ENCODE peak calls at places on chromosomes 6 and 20, in nine cellular contexts. P is sigmoid colon, V is GM13977, I is HCT116, X is cardiac muscle cell, C is mucosa of descending colon, L is HFFc6, H is GM12878, T is neural progenitor cell. N is an unnamed sample.

GRCh38 chr6:47145212-47145611 is 103.1 kb upstream of the ADGRF1 start:
- DNase-seq in P (no peak), V (no peak), I (no peak), X (peak), C (no peak), L (no peak), H (no peak), T (no peak), N (no peak)

GRCh38 chr20:24098886-24099285 is 110.3 kb upstream of the GGTLC1 start:
- DNase-seq in P (no peak), V (no peak), I (no peak), X (peak), C (no peak), L (peak), H (no peak), T (no peak), N (peak)

GRCh38 chr6:9482030-9482731 is 932.7 kb downstream of the TFAP2A start:
- DNase-seq in P (no peak), V (no peak), I (peak), X (peak), C (no peak), L (peak), H (no peak), T (no peak), N (peak)

GRCh38 chr6:21582651-21583050 is 10.9 kb upstream of the SOX4 start:
- DNase-seq in P (no peak), V (no peak), I (no peak), X (no peak), C (no peak), L (peak), H (no peak), T (no peak), N (no peak)

GRCh38 chr6:139846538-139847321 is 472.3 kb upstream of the CITED2 start:
- DNase-seq in P (no peak), V (no peak), I (no peak), X (no peak), C (no peak), L (no peak), H (no peak), T (peak), N (no peak)

GRCh38 chr20:24755411-24755922 is 193.6 kb upstream of the CST7 start:
- DNase-seq in P (no peak), V (no peak), I (no peak), X (no peak), C (no peak), L (no peak), H (no peak), T (peak), N (no peak)

GRCh38 chr20:4090756-4091331 is 75.5 kb upstream of the RNF24 start:
- DNase-seq in P (no peak), V (no peak), I (no peak), X (peak), C (no peak), L (peak), H (no peak), T (no peak), N (no peak)

GRCh38 chr20:22684763-22685443 is 100.5 kb upstream of the FOXA2 start:
- DNase-seq in P (no peak), V (no peak), I (no peak), X (no peak), C (no peak), L (no peak), H (no peak), T (no peak), N (peak)

GRCh38 chr6:134714679-134715078 is 235.2 kb downstream of the ALDH8A1 start:
- DNase-seq in P (no peak), V (no peak), I (no peak), X (peak), C (no peak), L (no peak), H (no peak), T (no peak), N (no peak)

GRCh38 chr6:129683606-129684322 is 26.2 kb downstream of the ARHGAP18 start:
- DNase-seq in P (peak), V (peak), I (peak), X (peak), C (peak), L (peak), H (peak), T (no peak), N (peak)

GRCh38 chr6:37675606-37676005 is 22.1 kb downstream of the MDGA1 start:
- DNase-seq in P (no peak), V (no peak), I (no peak), X (no peak), C (no peak), L (no peak), H (no peak), T (no peak), N (no peak)

GRCh38 chr6:152318278-152318677 is 318.9 kb downstream of the SYNE1 start:
- DNase-seq in P (no peak), V (no peak), I (no peak), X (peak), C (no peak), L (no peak), H (no peak), T (no peak), N (no peak)

GRCh38 chr6:89269981-89270380 is 45.1 kb downstream of the GABRR2 start:
- DNase-seq in P (no peak), V (no peak), I (no peak), X (no peak), C (no peak), L (no peak), H (no peak), T (no peak), N (no peak)

GRCh38 chr6:165834613-165835259 is 171.7 kb upstream of the PDE10A start:
- DNase-seq in P (peak), V (no peak), I (no peak), X (peak), C (peak), L (no peak), H (no peak), T (no peak), N (no peak)

GRCh38 chr6:31143148-31143547 is 4.3 kb upstream of the PSORS1C2 start:
- DNase-seq in P (peak), V (no peak), I (no peak), X (peak), C (no peak), L (no peak), H (no peak), T (peak), N (no peak)

GRCh38 chr6:127058027-127058426 is 60.4 kb upstream of the RSPO3 start:
- DNase-seq in P (no peak), V (no peak), I (no peak), X (peak), C (no peak), L (peak), H (no peak), T (no peak), N (peak)

GRCh38 chr6:14321992-14322772 is 204.6 kb downstream of the CD83 start:
- DNase-seq in P (no peak), V (no peak), I (peak), X (no peak), C (no peak), L (no peak), H (no peak), T (peak), N (no peak)

GRCh38 chr20:39563406-39563805 is 601.3 kb downstream of the DHX35 start:
- DNase-seq in P (no peak), V (peak), I (no peak), X (no peak), C (no peak), L (no peak), H (peak), T (no peak), N (no peak)

GRCh38 chr20:5535211-5535756 is 214.9 kb upstream of the SHLD1 start:
- DNase-seq in P (no peak), V (no peak), I (no peak), X (peak), C (no peak), L (peak), H (no peak), T (no peak), N (peak)

GRCh38 chr6:90045535-90045934 is 151.3 kb downstream of the GJA10 start:
- DNase-seq in P (no peak), V (no peak), I (no peak), X (no peak), C (no peak), L (no peak), H (no peak), T (no peak), N (no peak)

GRCh38 chr6:96626749-96627353 is 63.9 kb downstream of the FHL5 start:
- DNase-seq in P (no peak), V (peak), I (peak), X (peak), C (no peak), L (peak), H (peak), T (peak), N (peak)

GRCh38 chr6:47034919-47035318 is 7.2 kb downstream of the ADGRF1 start:
- DNase-seq in P (no peak), V (no peak), I (peak), X (peak), C (no peak), L (peak), H (no peak), T (peak), N (peak)

GRCh38 chr6:13902922-13903321 is 21.8 kb upstream of the RNF182 start:
- DNase-seq in P (no peak), V (no peak), I (no peak), X (no peak), C (no peak), L (no peak), H (no peak), T (no peak), N (no peak)

GRCh38 chr6:125154184-125155135 is 887 bp downstream of the TPD52L1 start:
- DNase-seq in P (peak), V (peak), I (peak), X (no peak), C (peak), L (no peak), H (no peak), T (peak), N (peak)

GRCh38 chr6:410555-411395 is 19.2 kb downstream of the IRF4 start:
- DNase-seq in P (no peak), V (no peak), I (no peak), X (no peak), C (no peak), L (no peak), H (no peak), T (no peak), N (no peak)

GRCh38 chr6:409370-409972 is 17.9 kb downstream of the IRF4 start:
- DNase-seq in P (no peak), V (no peak), I (no peak), X (no peak), C (no peak), L (no peak), H (no peak), T (no peak), N (no peak)

GRCh38 chr6:411402-412145 is 20.0 kb downstream of the IRF4 start:
- DNase-seq in P (no peak), V (no peak), I (no peak), X (no peak), C (no peak), L (no peak), H (no peak), T (no peak), N (no peak)

GRCh38 chr6:408148-408547 is 16.6 kb downstream of the IRF4 start:
- DNase-seq in P (no peak), V (no peak), I (no peak), X (no peak), C (no peak), L (no peak), H (no peak), T (no peak), N (no peak)

GRCh38 chr6:408599-409102 is 17.1 kb downstream of the IRF4 start:
- DNase-seq in P (no peak), V (no peak), I (peak), X (peak), C (no peak), L (peak), H (no peak), T (peak), N (no peak)
- TF ChIP-seq CTCF in P (peak), V (peak), I (peak), X (peak), C (no peak), L (peak), H (peak), T (peak), N (no peak)

GRCh38 chr20:44052166-44052565 is 134.8 kb downstream of the JPH2 start:
- DNase-seq in P (peak), V (no peak), I (no peak), X (no peak), C (no peak), L (no peak), H (no peak), T (no peak), N (no peak)

GRCh38 chr20:44054849-44055248 is 132.1 kb downstream of the JPH2 start:
- DNase-seq in P (peak), V (no peak), I (no peak), X (no peak), C (no peak), L (no peak), H (no peak), T (no peak), N (no peak)

GRCh38 chr20:44053046-44053445 is 133.9 kb downstream of the JPH2 start:
- DNase-seq in P (no peak), V (no peak), I (no peak), X (no peak), C (no peak), L (no peak), H (no peak), T (no peak), N (no peak)

GRCh38 chr20:44056010-44056698 is 130.8 kb downstream of the JPH2 start:
- DNase-seq in P (peak), V (no peak), I (no peak), X (peak), C (no peak), L (no peak), H (no peak), T (peak), N (peak)

DNA sequence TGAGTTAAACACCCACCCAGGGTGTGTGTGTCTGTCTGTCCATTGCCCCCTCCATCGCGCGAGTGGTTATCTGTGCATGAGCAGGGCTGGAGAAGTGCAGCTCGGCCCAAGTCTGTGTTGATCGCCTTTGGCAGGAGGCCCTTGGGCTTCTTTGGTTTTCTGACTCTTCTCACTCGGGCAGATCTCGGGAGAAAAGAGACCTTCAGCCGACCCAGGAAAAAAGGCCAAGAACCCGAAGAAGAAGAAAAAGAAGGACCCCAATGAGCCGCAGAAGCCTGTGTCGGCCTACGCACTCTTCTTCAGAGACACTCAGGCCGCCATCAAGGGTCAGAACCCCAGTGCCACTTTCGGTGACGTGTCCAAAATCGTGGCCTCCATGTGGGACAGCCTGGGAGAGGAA is 132.9 kb downstream of the JPH2 start:
- DNase-seq in P (peak), V (no peak), I (no peak), X (no peak), C (no peak), L (no peak), H (no peak), T (no peak), N (no peak)
- TF ChIP-seq CTCF in P (no peak), V (no peak), I (no peak), X (no peak), C (no peak), L (no peak), H (no peak), T (no peak), N (no peak)

DNA sequence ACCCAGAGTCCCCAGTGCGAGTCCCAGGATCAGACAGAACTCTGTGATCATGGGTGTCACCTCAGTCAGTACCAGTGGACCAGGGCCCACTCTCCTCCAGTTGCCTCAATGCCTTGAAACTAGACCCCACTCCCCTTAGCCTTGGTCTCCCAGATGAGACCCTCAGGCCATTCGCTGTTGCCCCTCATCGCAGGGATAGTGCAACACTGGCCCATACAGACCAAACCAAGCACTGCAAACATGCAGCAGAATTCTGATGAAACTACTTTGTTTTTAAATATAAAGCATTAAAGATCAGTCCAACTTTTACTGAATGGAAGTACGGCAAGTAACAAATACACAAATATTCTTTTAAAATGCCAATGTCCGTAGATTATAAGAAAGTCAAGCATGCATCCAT is 101.2 kb upstream of the NT5E start:
- DNase-seq in P (no peak), V (no peak), I (no peak), X (no peak), C (no peak), L (no peak), H (no peak), T (no peak), N (no peak)
- TF ChIP-seq CTCF in P (no peak), V (no peak), I (peak), X (no peak), C (no peak), L (no peak), H (no peak), T (no peak), N (no peak)

DNA sequence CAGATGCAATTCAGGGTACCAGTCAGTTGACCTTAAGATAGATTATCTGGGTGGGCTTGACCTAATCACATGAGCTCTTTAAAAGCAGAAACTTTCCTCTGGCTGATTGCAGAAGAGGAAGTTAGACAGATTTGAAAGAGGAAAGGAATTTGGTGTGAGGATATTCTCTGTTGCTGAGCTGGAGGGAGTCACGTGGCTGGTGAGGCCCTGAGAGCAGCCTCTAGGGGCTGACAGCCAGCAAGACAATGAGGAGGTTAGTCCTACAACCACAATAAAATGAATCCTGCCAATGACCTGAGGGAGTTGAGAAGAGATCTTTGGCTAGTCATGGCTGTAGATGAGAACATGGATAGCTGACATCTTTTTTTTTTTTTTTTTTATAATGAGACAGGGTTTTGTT is 87.0 kb upstream of the B3GAT2 start:
- DNase-seq in P (no peak), V (no peak), I (no peak), X (peak), C (no peak), L (no peak), H (no peak), T (no peak), N (no peak)
- TF ChIP-seq CTCF in P (no peak), V (no peak), I (no peak), X (no peak), C (no peak), L (no peak), H (no peak), T (no peak), N (no peak)

GRCh38 chr6:20028143-20028542 is 184.1 kb downstream of the MBOAT1 start:
- DNase-seq in P (no peak), V (no peak), I (peak), X (no peak), C (no peak), L (no peak), H (no peak), T (no peak), N (no peak)

GRCh38 chr6:20025681-20026080 is 186.6 kb downstream of the MBOAT1 start:
- DNase-seq in P (no peak), V (no peak), I (no peak), X (no peak), C (no peak), L (no peak), H (no peak), T (no peak), N (no peak)

GRCh38 chr6:20021795-20022194 is 184.6 kb downstream of the ID4 start:
- DNase-seq in P (no peak), V (no peak), I (no peak), X (no peak), C (no peak), L (no peak), H (no peak), T (no peak), N (no peak)

GRCh38 chr6:20024316-20024673 is 187.1 kb downstream of the ID4 start:
- DNase-seq in P (no peak), V (no peak), I (no peak), X (no peak), C (no peak), L (no peak), H (no peak), T (no peak), N (no peak)

GRCh38 chr6:20024979-20025378 is 187.3 kb downstream of the MBOAT1 start:
- DNase-seq in P (no peak), V (no peak), I (no peak), X (no peak), C (no peak), L (no peak), H (no peak), T (no peak), N (no peak)
- TF ChIP-seq CTCF in P (no peak), V (no peak), I (no peak), X (no peak), C (no peak), L (no peak), H (no peak), T (no peak), N (no peak)

DNA sequence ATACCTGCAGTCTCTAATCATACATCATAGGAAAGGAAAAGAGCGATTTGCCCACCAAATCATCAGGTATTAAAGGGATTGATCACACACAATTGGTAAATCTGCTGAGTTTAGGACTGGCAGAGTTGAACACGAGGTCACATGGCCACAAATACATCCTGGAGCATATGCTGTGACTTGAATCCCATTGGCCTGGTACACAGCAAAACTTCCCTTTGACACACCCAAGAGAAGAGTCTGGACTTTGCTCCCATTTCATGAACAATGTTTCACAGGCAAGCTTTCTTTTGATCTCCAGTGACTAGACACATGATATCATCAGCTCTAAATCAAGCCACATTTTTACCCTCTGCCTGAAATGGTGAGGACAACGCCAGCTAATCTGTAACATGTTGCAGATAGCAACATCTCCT is 117.9 kb downstream of the ISM1 start:
- DNase-seq in P (no peak), V (no peak), I (no peak), X (no peak), C (no peak), L (no peak), H (no peak), T (no peak), N (no peak)
- TF ChIP-seq CTCF in P (no peak), V (no peak), I (no peak), X (no peak), C (no peak), L (no peak), H (no peak), T (no peak), N (no peak)

N was measured in RWPE1.